ENCODE peak calls at places on chromosome 19, in five cellular contexts. O is AG09319, Y is kidney epithelial cell, N is GM06990, Z is HepG2. W is an unnamed sample.

GRCh38 chr19:3818479-3818878 is 32.3 kb upstream of the MATK start:
- DNase-seq in O (no peak), Y (peak; percentile 4), N (no peak), Z (no peak), W (no peak)

GRCh38 chr19:35468637-35469036 is 20.6 kb downstream of the FFAR2 start:
- DNase-seq in O (no peak), Y (no peak), N (peak; percentile 45), Z (peak; percentile 54), W (peak; percentile 51)

GRCh38 chr19:50880241-50880640 is 7.0 kb downstream of the KLK2 start:
- DNase-seq in O (no peak), Y (no peak), N (no peak), Z (no peak), W (no peak)

GRCh38 chr19:14405380-14405757 is 13.8 kb downstream of the DDX39A start:
- DNase-seq in O (no peak), Y (no peak), N (no peak), Z (no peak), W (no peak)

GRCh38 chr19:35549174-35549788 is 3.9 kb downstream of the TMEM147 start:
- DNase-seq in O (peak; percentile 11), Y (no peak), N (peak; percentile 46), Z (peak; percentile 76), W (peak; percentile 27)

GRCh38 chr19:45507864-45508680 is 793 bp downstream of the VASP start:
- DNase-seq in O (no peak), Y (no peak), N (peak; percentile 65), Z (no peak), W (peak; percentile 55)

GRCh38 chr19:13132471-13133166 is 14.6 kb downstream of the NACC1 start:
- DNase-seq in O (no peak), Y (no peak), N (no peak), Z (no peak), W (no peak)

GRCh38 chr19:15284091-15284490 is 48.2 kb downstream of the BRD4 start:
- DNase-seq in O (no peak), Y (no peak), N (no peak), Z (no peak), W (no peak)

GRCh38 chr19:2547033-2547680 is 71.2 kb downstream of the GADD45B start:
- DNase-seq in O (no peak), Y (no peak), N (no peak), Z (peak; percentile 76), W (no peak)

GRCh38 chr19:3453840-3454239 is 26.5 kb downstream of the SMIM24 start:
- DNase-seq in O (no peak), Y (no peak), N (no peak), Z (no peak), W (no peak)

GRCh38 chr19:15365264-15365663 is 14.3 kb downstream of the AKAP8 start:
- DNase-seq in O (no peak), Y (no peak), N (no peak), Z (no peak), W (no peak)

GRCh38 chr19:17420267-17420924 is 549 bp downstream of the MVB12A start:
- DNase-seq in O (no peak), Y (no peak), N (no peak), Z (no peak), W (peak; percentile 36)

GRCh38 chr19:36489920-36490415 is 607 bp upstream of the ZNF566 start:
- DNase-seq in O (peak; percentile 83), Y (peak; percentile 64), N (no peak), Z (peak; percentile 94), W (no peak)

GRCh38 chr19:50823389-50824042 is at the start of gene KLK1:
- DNase-seq in O (no peak), Y (no peak), N (no peak), Z (no peak), W (no peak)

GRCh38 chr19:46466536-46467199 is 4.7 kb downstream of the PNMA8A start:
- DNase-seq in O (no peak), Y (no peak), N (peak; percentile 64), Z (no peak), W (no peak)

GRCh38 chr19:46648070-46648960 is 12.3 kb upstream of the GNG8 start:
- DNase-seq in O (no peak), Y (no peak), N (no peak), Z (no peak), W (no peak)

GRCh38 chr19:4295972-4296771 is 6.0 kb downstream of the TMIGD2 start:
- DNase-seq in O (no peak), Y (no peak), N (no peak), Z (no peak), W (no peak)

GRCh38 chr19:30676990-30677679 is 305.0 kb downstream of the ZNF536 start:
- DNase-seq in O (no peak), Y (no peak), N (no peak), Z (no peak), W (no peak)

GRCh38 chr19:36115453-36116343 is at the start of gene TBCB:
- DNase-seq in O (no peak), Y (no peak), N (no peak), Z (peak; percentile 25), W (no peak)

GRCh38 chr19:22623841-22624221 is 10.3 kb upstream of the ZNF492 start:
- DNase-seq in O (no peak), Y (no peak), N (no peak), Z (no peak), W (no peak)

GRCh38 chr19:47561440-47562045 is 11.4 kb downstream of the ZNF541 start:
- DNase-seq in O (no peak), Y (no peak), N (no peak), Z (no peak), W (no peak)

GRCh38 chr19:10193666-10194499 is 870 bp downstream of the DNMT1 start:
- DNase-seq in O (no peak), Y (no peak), N (no peak), Z (peak; percentile 13), W (no peak)

GRCh38 chr19:12766051-12766521 is 9.3 kb downstream of the HOOK2 start:
- DNase-seq in O (no peak), Y (no peak), N (peak; percentile 80), Z (peak; percentile 76), W (peak; percentile 84)

GRCh38 chr19:47186337-47187022 is 44.5 kb downstream of the BBC3 start:
- DNase-seq in O (no peak), Y (no peak), N (peak; percentile 67), Z (no peak), W (peak; percentile 25)

GRCh38 chr19:47156861-47157454 is 26.3 kb downstream of the SAE1 start:
- DNase-seq in O (no peak), Y (no peak), N (peak; percentile 22), Z (no peak), W (no peak)

GRCh38 chr19:10747271-10747670 is 29.4 kb downstream of the DNM2 start:
- DNase-seq in O (no peak), Y (no peak), N (no peak), Z (no peak), W (no peak)

GRCh38 chr19:21202865-21203494 is 61.1 kb downstream of the ZNF431 start:
- DNase-seq in O (peak; percentile 1), Y (no peak), N (no peak), Z (no peak), W (no peak)

GRCh38 chr19:3554254-3555083 is 2.9 kb downstream of the MFSD12 start:
- DNase-seq in O (no peak), Y (peak; percentile 49), N (no peak), Z (no peak), W (no peak)

GRCh38 chr19:36113895-36114762 is 546 bp downstream of the POLR2I start:
- DNase-seq in O (no peak), Y (no peak), N (no peak), Z (no peak), W (no peak)

GRCh38 chr19:32677657-32678056 is 2.0 kb downstream of the RGS9BP start:
- DNase-seq in O (no peak), Y (no peak), N (no peak), Z (no peak), W (no peak)

GRCh38 chr19:46859637-46860124 is 1.1 kb upstream of the ARHGAP35 start:
- DNase-seq in O (no peak), Y (no peak), N (no peak), Z (peak; percentile 87), W (no peak)

GRCh38 chr19:5932146-5932545 is 18.1 kb downstream of the CAPS start:
- DNase-seq in O (no peak), Y (no peak), N (no peak), Z (no peak), W (no peak)

GRCh38 chr19:46639356-46640061 is 3.5 kb upstream of the GNG8 start:
- DNase-seq in O (no peak), Y (no peak), N (no peak), Z (no peak), W (no peak)

GRCh38 chr19:10975374-10976036 is 14.7 kb downstream of the SMARCA4 start:
- DNase-seq in O (peak; percentile 22), Y (no peak), N (no peak), Z (no peak), W (no peak)

GRCh38 chr19:6979341-6979740 is 41.9 kb downstream of the MBD3L2B start:
- DNase-seq in O (no peak), Y (no peak), N (no peak), Z (no peak), W (no peak)

GRCh38 chr19:19115954-19116353 is 22.3 kb downstream of the TMEM161A start:
- DNase-seq in O (no peak), Y (no peak), N (no peak), Z (peak; percentile 45), W (peak; percentile 38)
- TF ChIP-seq CTCF in O (peak; percentile 53), Y (peak; percentile 57), N (peak; percentile 76), Z (peak; percentile 79), W (no peak)

GRCh38 chr19:41928754-41929535 is 696 bp upstream of the ERFL start:
- DNase-seq in O (no peak), Y (no peak), N (no peak), Z (no peak), W (no peak)

GRCh38 chr19:41927810-41928192 is 448 bp downstream of the ERFL start:
- DNase-seq in O (no peak), Y (no peak), N (no peak), Z (no peak), W (no peak)

GRCh38 chr19:41926861-41927809 is 1.1 kb downstream of the ERFL start:
- DNase-seq in O (no peak), Y (no peak), N (no peak), Z (no peak), W (no peak)

GRCh38 chr19:41929536-41930071 is 1.4 kb upstream of the ERFL start:
- DNase-seq in O (no peak), Y (no peak), N (no peak), Z (no peak), W (no peak)

DNA sequence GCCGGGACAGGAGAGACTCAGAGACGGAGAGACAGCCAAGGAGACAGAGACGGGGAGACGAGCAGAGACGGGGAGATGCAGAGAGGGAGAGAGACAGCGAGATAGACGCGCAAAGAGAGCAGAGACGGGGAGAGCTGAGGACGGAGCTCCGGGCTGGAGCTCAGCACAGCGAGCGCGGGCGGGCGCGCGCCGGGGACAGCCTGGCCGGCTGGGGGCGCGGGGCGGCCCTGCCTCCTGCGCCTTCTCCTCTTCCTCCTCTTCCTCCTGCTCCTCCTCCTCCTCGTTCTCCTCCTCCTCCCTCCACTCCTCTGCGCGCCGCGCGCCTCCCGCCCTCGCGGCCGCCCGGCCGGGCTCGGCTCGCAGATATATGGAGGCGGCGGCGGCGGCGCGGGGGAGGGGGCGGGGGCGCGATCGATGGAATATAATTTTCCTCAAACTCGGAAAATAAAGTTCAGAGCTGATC is at the start of gene ERFL:
- DNase-seq in O (no peak), Y (no peak), N (no peak), Z (no peak), W (no peak)
- TF ChIP-seq CTCF in O (no peak), Y (no peak), N (no peak), Z (no peak), W (no peak)

GRCh38 chr19:55117636-55118391 is at the start of gene PPP1R12C:
- DNase-seq in O (peak; percentile 96), Y (peak; percentile 96), N (peak; percentile 97), Z (peak; percentile 97), W (peak; percentile 96)
- TF ChIP-seq CTCF in O (no peak), Y (no peak), N (no peak), Z (peak; percentile 12), W (no peak)

GRCh38 chr19:27962260-27962659 is 1250.7 kb downstream of the UQCRFS1 start:
- DNase-seq in O (no peak), Y (no peak), N (no peak), Z (no peak), W (no peak)
- TF ChIP-seq CTCF in O (no peak), Y (no peak), N (no peak), Z (no peak), W (no peak)

W was measured in activated B cell treated with CpG ODN at 0.5 μM for 24 hours.